ENCODE peak calls at places on chromosome X, in nine cellular contexts. L, I, A, N, W, E, C, S and M are unnamed samples.

GRCh38 chrX:74421181-74422028 is at the start of gene SLC16A2:
- DNase-seq in L (peak), S (peak), I (no peak), N (peak), A (no peak), W (no peak), E (no peak), C (peak), M (peak)

GRCh38 chrX:39472161-39472560 is 625.6 kb downstream of the BCOR start:
- DNase-seq in S (no peak), A (no peak), L (no peak), I (no peak), W (no peak), E (no peak), N (no peak), C (no peak), M (no peak)

GRCh38 chrX:41234962-41235361 is 99.0 kb upstream of the DDX3X start:
- DNase-seq in N (no peak), L (no peak), A (no peak), S (no peak), I (no peak), E (no peak), C (no peak), W (no peak), M (no peak)

GRCh38 chrX:29659911-29660310 is 555.5 kb upstream of the MAGEB2 start:
- DNase-seq in E (no peak), S (no peak), A (no peak), L (no peak), W (no peak), I (no peak), N (no peak), C (no peak), M (no peak)

GRCh38 chrX:49840679-49841078 is 11.6 kb downstream of the PAGE4 start:
- DNase-seq in I (no peak), A (peak), N (peak), S (peak), C (peak), E (peak), W (peak), L (peak), M (peak)

GRCh38 chrX:11886745-11887144 is 128.7 kb downstream of the MSL3 start:
- DNase-seq in E (no peak), I (no peak), A (no peak), N (peak), W (no peak), L (no peak), S (no peak), C (no peak), M (no peak)

GRCh38 chrX:39629001-39629400 is 468.8 kb downstream of the BCOR start:
- DNase-seq in I (no peak), W (no peak), N (no peak), C (no peak), E (no peak), S (no peak), A (no peak), L (no peak), M (no peak)

GRCh38 chrX:105515561-105515960 is 295.1 kb upstream of the TEX13A start:
- DNase-seq in W (no peak), C (no peak), S (no peak), E (no peak), I (no peak), A (no peak), N (no peak), L (no peak), M (no peak)

GRCh38 chrX:25873196-25873595 is 264.9 kb upstream of the MAGEB18 start:
- DNase-seq in A (no peak), I (no peak), C (no peak), S (no peak), E (no peak), W (no peak), L (no peak), N (peak), M (no peak)

GRCh38 chrX:34778961-34779360 is 121.9 kb upstream of the TMEM47 start:
- DNase-seq in E (no peak), W (no peak), I (no peak), S (no peak), L (no peak), A (no peak), C (no peak), N (no peak), M (no peak)

GRCh38 chrX:68870357-68870756 is 41.5 kb downstream of the EFNB1 start:
- DNase-seq in S (peak), C (no peak), L (no peak), N (no peak), A (no peak), W (no peak), I (no peak), E (no peak), M (no peak)

GRCh38 chrX:22634751-22635150 is 362.0 kb downstream of the CBLL2 start:
- DNase-seq in A (no peak), I (no peak), N (no peak), C (no peak), W (no peak), S (no peak), E (no peak), L (no peak), M (no peak)

GRCh38 chrX:20913760-20914159 is 460.5 kb upstream of the CNKSR2 start:
- DNase-seq in L (no peak), A (no peak), N (no peak), C (peak), I (no peak), E (no peak), S (no peak), W (no peak), M (no peak)

GRCh38 chrX:39969099-39969825 is 128.5 kb downstream of the BCOR start:
- DNase-seq in S (peak), N (peak), I (no peak), E (peak), C (no peak), A (no peak), L (no peak), W (peak), M (no peak)

GRCh38 chrX:57156397-57157049 is 19.3 kb upstream of the SPIN2A start:
- DNase-seq in W (peak), S (peak), N (peak), C (no peak), E (no peak), L (no peak), I (no peak), A (no peak), M (no peak)

GRCh38 chrX:47540754-47541538 is 20.1 kb upstream of the ARAF start:
- DNase-seq in E (no peak), I (peak), S (peak), C (peak), N (peak), A (no peak), L (peak), W (peak), M (peak)

GRCh38 chrX:68693481-68694410 is 46.3 kb downstream of the STARD8 start:
- DNase-seq in C (peak), I (peak), E (no peak), L (peak), A (no peak), W (no peak), S (no peak), N (peak), M (peak)

GRCh38 chrX:118730500-118731247 is 3.3 kb downstream of the IL13RA1 start:
- DNase-seq in E (no peak), S (no peak), A (no peak), L (no peak), C (no peak), I (no peak), N (peak), W (no peak), M (no peak)

GRCh38 chrX:154083134-154083517 is 14.4 kb downstream of the MECP2 start:
- DNase-seq in S (no peak), L (no peak), E (no peak), W (no peak), C (no peak), N (peak), I (no peak), A (no peak), M (no peak)

GRCh38 chrX:36436286-36436860 is 516.8 kb downstream of the CFAP47 start:
- DNase-seq in N (no peak), I (no peak), C (no peak), E (no peak), A (no peak), W (no peak), L (no peak), S (no peak), M (no peak)

GRCh38 chrX:53684415-53685192 is 1.9 kb downstream of the HUWE1 start:
- DNase-seq in E (peak), N (no peak), I (no peak), A (no peak), W (no peak), S (peak), C (no peak), L (peak), M (no peak)

GRCh38 chrX:109966246-109966645 is 36.7 kb upstream of the TMEM164 start:
- DNase-seq in L (no peak), A (no peak), E (no peak), N (no peak), C (no peak), W (no peak), S (no peak), I (no peak), M (no peak)

GRCh38 chrX:80412042-80412441 is 8.2 kb upstream of the TENT5D start:
- DNase-seq in C (no peak), S (no peak), N (no peak), E (no peak), L (no peak), W (no peak), I (no peak), A (no peak), M (no peak)

GRCh38 chrX:150332023-150332422 is 31.1 kb upstream of the MAMLD1 start:
- DNase-seq in L (no peak), A (no peak), E (no peak), S (no peak), N (no peak), C (no peak), W (no peak), I (no peak), M (no peak)

GRCh38 chrX:150790021-150790420 is 96.8 kb downstream of the MTMR1 start:
- DNase-seq in E (no peak), S (no peak), A (no peak), C (no peak), L (no peak), W (no peak), I (no peak), N (no peak), M (no peak)

GRCh38 chrX:24260827-24261550 is 52.9 kb downstream of the SUPT20HL2 start:
- DNase-seq in L (no peak), E (no peak), N (peak), I (peak), S (no peak), A (no peak), W (no peak), C (no peak), M (no peak)